ENCODE peak calls at places on chromosome 20, in nine cellular contexts. B, N, Y, M, Z, W, V, P and I are unnamed samples.

GRCh38 chr20:56765172-56766073 is 136.3 kb downstream of the TFAP2C start:
- DNase-seq in Y (no peak), V (no peak), Z (no peak), N (no peak), P (no peak), M (no peak), W (no peak), B (no peak), I (no peak)

GRCh38 chr20:20367681-20368413 is at the start of gene INSM1:
- DNase-seq in P (no peak), N (no peak), Y (no peak), V (no peak), M (no peak), Z (no peak), B (no peak), W (no peak), I (no peak)

GRCh38 chr20:58147628-58148370 is 80.7 kb downstream of the ANKRD60 start:
- DNase-seq in N (peak; percentile 60), Y (no peak), W (no peak), P (no peak), Z (no peak), V (no peak), B (no peak), M (no peak), I (no peak)

GRCh38 chr20:2767768-2768631 is 32.4 kb downstream of the CPXM1 start:
- DNase-seq in B (no peak), Z (peak; percentile 24), N (peak; percentile 91), Y (peak; percentile 37), W (peak; percentile 41), M (peak; percentile 87), P (peak; percentile 57), V (no peak), I (no peak)

GRCh38 chr20:47150403-47151152 is 205.9 kb downstream of the ZMYND8 start:
- DNase-seq in Y (peak; percentile 58), V (no peak), P (peak; percentile 54), Z (peak; percentile 73), B (no peak), W (peak; percentile 44), N (peak; percentile 81), M (peak; percentile 63), I (no peak)

GRCh38 chr20:8860011-8860495 is 208.8 kb upstream of the PLCB4 start:
- DNase-seq in W (no peak), N (no peak), V (no peak), Y (no peak), P (peak; percentile 92), Z (peak; percentile 98), M (no peak), B (no peak), I (no peak)

GRCh38 chr20:9978395-9979004 is 56.3 kb upstream of the ANKEF1 start:
- DNase-seq in Y (peak; percentile 22), P (peak; percentile 83), M (no peak), Z (peak; percentile 89), B (no peak), N (no peak), W (no peak), V (no peak), I (no peak)

GRCh38 chr20:17611290-17611539 is 41.3 kb downstream of the DSTN start:
- DNase-seq in B (no peak), M (no peak), N (peak; percentile 79), W (no peak), V (no peak), Y (no peak), Z (no peak), P (no peak), I (no peak)

GRCh38 chr20:62305149-62305764 is 2.5 kb downstream of the ADRM1 start:
- DNase-seq in M (no peak), Z (no peak), V (no peak), B (no peak), Y (no peak), P (no peak), W (no peak), N (no peak), I (no peak)

GRCh38 chr20:63095718-63096654 is 89.2 kb upstream of the BHLHE23 start:
- DNase-seq in W (peak; percentile 3), Y (no peak), Z (no peak), M (peak; percentile 25), V (peak; percentile 66), P (no peak), B (no peak), N (peak; percentile 35), I (peak; percentile 50)

GRCh38 chr20:46090095-46090388 is 280 bp upstream of the NCOA5 start:
- DNase-seq in M (no peak), V (no peak), Z (no peak), B (no peak), W (no peak), Y (no peak), P (no peak), N (no peak), I (no peak)

GRCh38 chr20:46088409-46089075 is 1.2 kb downstream of the NCOA5 start:
- DNase-seq in P (peak; percentile 19), Z (peak; percentile 8), Y (no peak), M (no peak), N (no peak), B (no peak), W (no peak), V (no peak), I (no peak)

GRCh38 chr20:46089076-46089337 is 755 bp downstream of the NCOA5 start:
- DNase-seq in V (no peak), B (no peak), W (no peak), P (peak; percentile 18), N (no peak), M (no peak), Y (no peak), Z (peak; percentile 12), I (no peak)

GRCh38 chr20:46087161-46087560 is 2.6 kb downstream of the NCOA5 start:
- DNase-seq in W (no peak), N (no peak), Y (no peak), B (no peak), V (no peak), P (no peak), M (no peak), Z (peak; percentile 42), I (no peak)

GRCh38 chr20:46089338-46090094 is at the start of gene NCOA5:
- DNase-seq in N (peak; percentile 98), Y (peak; percentile 97), M (peak; percentile 93), Z (peak; percentile 95), V (peak; percentile 98), W (peak; percentile 96), B (peak; percentile 98), P (peak; percentile 97), I (peak; percentile 94)
- TF ChIP-seq CTCF in N (no peak), Y (peak; percentile 27), M (no peak), Z (peak; percentile 44), V (peak; percentile 45), W (peak; percentile 60), B (peak; percentile 24), P (no peak), I (no peak)

DNA sequence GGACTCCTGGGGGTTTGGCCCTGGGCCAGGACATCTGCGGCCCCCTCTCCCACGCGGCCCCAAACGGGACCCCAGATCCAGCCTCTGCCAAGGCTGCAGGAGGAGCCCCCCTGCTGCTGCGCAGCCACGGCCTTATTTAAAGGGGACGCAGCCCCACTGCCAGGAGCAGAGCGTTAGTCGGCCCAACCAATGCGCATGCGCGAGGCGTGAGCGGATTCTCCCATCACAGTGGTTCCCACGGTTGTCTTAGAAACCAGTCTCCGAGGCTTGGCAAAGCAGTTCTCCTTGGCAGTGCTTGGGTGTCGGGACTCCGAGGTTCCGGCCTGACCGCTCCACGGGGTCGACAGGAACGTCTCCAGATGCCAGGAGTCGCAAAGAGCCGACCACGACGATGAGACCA is 288.3 kb upstream of the ZNF337 start:
- DNase-seq in P (no peak), V (peak; percentile 75), N (peak; percentile 82), W (peak; percentile 40), M (no peak), Z (peak; percentile 49), Y (peak; percentile 70), B (no peak), I (no peak)
- H3K4me3 ChIP-seq in P (peak overlapping the region; percentile 50), V (peak overlapping the region; percentile 57), N (peak overlapping the region; percentile 49), W (peak overlapping the region; percentile 48), M (peak overlapping the region; percentile 33), Z (peak overlapping the region; percentile 23), Y (no peak overlapping the region), B (peak overlapping the region; percentile 39), I (peak overlapping the region; percentile 66)

DNA sequence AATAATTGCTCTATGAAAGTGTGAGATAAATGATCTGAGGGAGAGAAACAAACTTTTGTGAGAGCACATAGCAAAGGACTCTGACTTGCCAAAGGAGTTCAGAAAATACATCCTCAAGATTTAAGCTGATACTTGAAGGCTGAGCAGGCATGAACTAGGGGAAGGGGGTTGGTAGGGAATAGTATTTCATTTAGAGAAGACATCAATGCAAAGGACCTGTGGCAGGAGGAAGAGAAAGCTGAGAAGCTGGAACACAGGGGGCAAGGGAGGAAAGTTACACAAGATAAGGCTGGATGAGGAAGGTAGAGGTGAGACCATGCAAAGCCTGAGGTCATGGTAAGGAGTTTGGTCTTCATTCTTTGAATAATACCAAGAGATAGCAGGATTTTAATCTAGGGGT is 50.6 kb downstream of the NCOA6 start:
- DNase-seq in Y (no peak), Z (no peak), V (no peak), N (no peak), B (no peak), M (no peak), P (no peak), W (no peak), I (no peak)
- H3K27ac ChIP-seq in Y (no peak overlapping the region), Z (no peak overlapping the region), V (no peak overlapping the region), N (no peak overlapping the region), B (no peak overlapping the region), M (no peak overlapping the region), P (no peak overlapping the region), W (no peak overlapping the region), I (no peak overlapping the region)

GRCh38 chr20:40966103-40966502 is 62.5 kb upstream of the TOP1 start:
- DNase-seq in B (peak; percentile 55), W (no peak), Y (no peak), N (no peak), P (no peak), M (no peak), V (no peak), Z (no peak), I (no peak)

GRCh38 chr20:40966516-40967185 is 62.0 kb upstream of the TOP1 start:
- DNase-seq in V (no peak), W (no peak), Z (no peak), M (no peak), P (no peak), Y (no peak), B (peak; percentile 70), N (peak; percentile 23), I (no peak)

GRCh38 chr20:40965671-40966070 is 63.0 kb upstream of the TOP1 start:
- DNase-seq in N (no peak), B (no peak), M (no peak), V (no peak), W (no peak), Y (no peak), P (no peak), Z (no peak), I (no peak)

DNA sequence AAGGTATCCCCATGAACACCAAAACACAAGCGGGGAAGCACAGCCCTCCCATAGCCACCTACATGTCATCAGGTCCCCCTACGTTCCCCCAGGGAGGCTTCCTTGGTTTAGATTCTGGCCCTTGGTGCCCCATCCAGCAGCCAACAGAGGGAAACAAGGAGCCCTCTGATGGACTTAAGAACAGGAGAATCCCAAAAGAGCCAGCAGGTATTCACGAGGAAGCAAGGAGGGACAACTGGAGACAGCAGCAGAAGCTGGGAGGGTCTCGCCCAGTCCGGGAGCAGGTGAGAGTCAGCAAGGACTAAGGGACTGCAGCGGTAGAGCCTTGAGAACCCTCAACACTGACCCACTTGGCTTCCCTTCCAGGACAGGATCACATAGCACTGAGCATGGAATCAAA is 58.4 kb upstream of the TOP1 start:
- DNase-seq in B (peak; percentile 89), N (no peak), V (no peak), P (no peak), Z (no peak), Y (no peak), W (no peak), M (no peak), I (peak; percentile 64)
- TF ChIP-seq CTCF in B (no peak), N (no peak), V (no peak), P (no peak), Z (peak; percentile 23), Y (no peak), W (no peak), M (no peak), I (no peak)